ENCODE peak calls at places on chromosomes 12 and 14, in nine cellular contexts. L, T, V, H, C, K, Q, F and N are unnamed samples. For H3K27me3, the result is how much of the 10 kb centered on the place peaks cover.

GRCh38 chr12:43336962-43337555 is 214.9 kb downstream of the ADAMTS20 start:
- DNase-seq in F (no peak), V (peak), T (no peak), K (no peak), Q (peak), C (no peak), H (no peak), L (no peak), N (no peak)

GRCh38 chr12:122306407-122306806 is 40.1 kb upstream of the VPS33A start:
- DNase-seq in L (no peak), F (no peak), C (no peak), T (no peak), Q (no peak), K (no peak), V (no peak), H (no peak), N (no peak)

GRCh38 chr12:109131522-109132050 is 15.2 kb downstream of the ACACB start:
- DNase-seq in F (no peak), Q (no peak), K (peak), V (no peak), T (no peak), C (no peak), L (no peak), H (no peak), N (no peak)

GRCh38 chr12:59600174-59600573 is 4.3 kb downstream of the SLC16A7 start:
- DNase-seq in H (no peak), C (no peak), K (no peak), T (no peak), V (no peak), Q (no peak), L (no peak), F (no peak), N (no peak)

GRCh38 chr12:116306536-116306935 is 29.0 kb upstream of the MED13L start:
- DNase-seq in V (no peak), F (no peak), C (no peak), T (no peak), H (no peak), L (no peak), K (no peak), Q (no peak), N (no peak)

GRCh38 chr12:27207626-27208413 is 36.3 kb upstream of the STK38L start:
- DNase-seq in T (no peak), C (no peak), F (no peak), V (no peak), K (no peak), L (no peak), Q (no peak), H (peak), N (no peak)

GRCh38 chr14:86296173-86296572 is 766.2 kb downstream of the FLRT2 start:
- DNase-seq in C (no peak), V (no peak), K (no peak), H (no peak), L (no peak), Q (no peak), F (no peak), T (no peak), N (no peak)

GRCh38 chr12:26740991-26741390 is 92.0 kb downstream of the ITPR2 start:
- DNase-seq in H (no peak), F (no peak), T (no peak), V (no peak), C (no peak), Q (no peak), K (no peak), L (no peak), N (no peak)

GRCh38 chr14:99592933-99593753 is 10.9 kb downstream of the CCDC85C start:
- DNase-seq in V (no peak), Q (no peak), C (no peak), H (no peak), K (no peak), L (peak), F (no peak), T (no peak), N (no peak)

DNA sequence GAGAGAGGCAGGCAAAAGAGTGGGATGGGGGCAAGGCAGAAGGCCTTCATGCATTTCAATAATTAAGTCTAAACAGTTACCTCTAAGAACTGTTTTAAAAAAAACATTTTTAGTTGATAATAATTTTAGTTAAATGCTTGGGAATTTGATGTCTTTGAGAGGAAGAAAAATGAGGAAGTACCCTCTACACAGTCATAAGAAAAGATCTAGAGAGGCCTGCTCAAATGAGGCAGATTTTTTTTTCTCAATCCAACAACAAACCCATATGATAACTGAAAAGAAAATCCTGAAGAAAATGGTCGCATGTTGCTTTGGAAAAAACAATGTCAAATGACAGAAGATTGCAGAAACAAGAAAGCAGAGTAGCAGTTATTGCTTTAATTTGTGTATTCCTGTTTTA is 25.6 kb downstream of the SINHCAF start:
- DNase-seq in V (no peak), K (no peak), C (no peak), L (no peak), Q (no peak), H (no peak), F (no peak), T (no peak), N (no peak)
- H3K27me3 ChIP-seq in V (under half), K (under half), C (under half), L (under half), Q (under half), H (under half), F (under half), T (under half), N (under half)

GRCh38 chr12:66187016-66187415 is 2.0 kb upstream of the IRAK3 start:
- DNase-seq in K (no peak), T (no peak), Q (no peak), V (no peak), F (no peak), C (no peak), L (no peak), H (no peak), N (no peak)
- H3K27me3 ChIP-seq in K (under half), T (under half), Q (under half), V (under half), F (under half), C (under half), L (under half), H (half or more), N (under half)

DNA sequence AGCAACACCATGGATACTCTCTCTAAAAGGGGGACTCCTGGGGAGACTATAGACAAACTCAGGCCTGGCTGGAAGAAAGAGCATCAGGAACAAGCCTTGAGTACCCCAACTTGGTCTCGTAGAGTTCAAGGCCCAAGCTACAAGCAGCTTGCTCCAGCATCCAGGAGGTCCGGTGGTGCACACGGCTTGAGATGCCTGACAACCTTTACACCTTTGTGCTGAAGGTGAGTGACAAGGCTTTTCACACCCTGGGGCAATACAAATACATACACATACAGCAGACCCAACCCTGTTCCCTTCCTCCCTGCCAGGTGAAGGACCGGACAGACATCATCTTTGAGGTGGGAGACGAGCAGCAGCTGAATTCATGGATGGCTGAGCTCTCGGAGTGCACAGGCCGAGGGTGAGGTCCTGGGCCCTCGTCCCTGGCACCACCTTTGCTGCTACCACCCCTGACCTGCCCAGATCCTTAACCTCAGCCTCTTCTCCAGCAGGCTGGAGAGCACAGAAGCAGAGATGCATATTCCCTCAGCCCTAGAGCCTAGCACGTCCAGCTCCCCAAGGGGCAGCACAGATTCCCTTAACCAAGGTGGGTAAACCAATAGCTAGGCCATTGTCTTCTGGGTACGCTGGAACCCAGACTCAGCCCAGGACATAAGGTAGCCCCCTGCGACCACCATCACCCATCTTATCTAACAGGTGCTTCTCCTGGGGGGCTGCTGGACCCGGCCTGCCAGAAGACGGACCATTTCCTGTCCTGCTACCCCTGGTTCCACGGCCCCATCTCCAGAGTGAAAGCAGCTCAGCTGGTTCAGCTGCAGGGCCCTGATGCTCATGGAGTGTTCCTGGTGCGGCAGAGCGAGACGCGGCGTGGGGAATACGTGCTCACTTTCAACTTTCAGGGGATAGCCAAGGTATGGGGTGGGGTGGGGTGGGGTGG is 41.2 kb downstream of the SH2B3 start:
- DNase-seq in L (no peak), K (peak), H (no peak), C (peak), Q (no peak), V (no peak), T (no peak), F (peak), N (no peak)
- H3K27me3 ChIP-seq in L (under half), K (under half), H (under half), C (under half), Q (under half), V (under half), T (under half), F (under half), N (under half)

GRCh38 chr12:54017845-54018607 is 9.2 kb downstream of the HOXC8 start:
- DNase-seq in H (peak), C (peak), K (peak), L (peak), Q (peak), V (peak), F (no peak), T (peak), N (peak)
- H3K27me3 ChIP-seq in H (under half), C (under half), K (half or more), L (under half), Q (under half), V (under half), F (under half), T (under half), N (under half)

GRCh38 chr12:49345048-49345839 is 1.4 kb upstream of the DNAJC22 start:
- DNase-seq in T (no peak), H (no peak), F (no peak), L (peak), C (no peak), Q (peak), V (no peak), K (peak), N (no peak)
- H3K27me3 ChIP-seq in T (under half), H (half or more), F (under half), L (under half), C (under half), Q (under half), V (under half), K (half or more), N (under half)

DNA sequence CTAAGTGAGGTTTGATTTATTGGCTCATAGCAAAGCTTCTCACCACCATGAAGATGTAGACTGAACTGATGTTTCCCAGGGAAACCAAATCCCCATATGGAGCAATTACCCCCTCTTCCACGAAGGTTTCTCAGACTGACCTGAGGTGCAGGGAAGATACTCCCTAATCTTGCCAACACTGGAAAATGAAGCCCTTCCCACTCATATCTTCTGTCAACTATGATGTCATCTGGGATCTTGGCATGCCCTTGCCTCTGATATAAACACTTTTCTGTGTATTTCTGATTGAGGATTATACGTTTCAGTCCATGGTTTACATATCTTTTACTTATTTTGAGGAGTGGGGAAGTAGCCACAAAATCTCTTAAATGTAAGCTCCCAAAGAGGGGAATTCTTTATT is 14.1 kb upstream of the CISTR start:
- DNase-seq in L (no peak), C (no peak), H (no peak), Q (no peak), T (no peak), K (no peak), F (no peak), V (no peak), N (no peak)
- H3K27me3 ChIP-seq in L (under half), C (under half), H (under half), Q (half or more), T (under half), K (half or more), F (under half), V (under half), N (under half)

GRCh38 chr14:75602527-75602926 is 24.1 kb downstream of the FLVCR2 start:
- DNase-seq in F (no peak), L (no peak), K (no peak), Q (no peak), C (no peak), H (no peak), T (no peak), V (no peak), N (no peak)
- H3K27me3 ChIP-seq in F (under half), L (under half), K (under half), Q (under half), C (under half), H (under half), T (under half), V (under half), N (under half)

GRCh38 chr12:54208591-54208990 is 19.8 kb upstream of the SMUG1 start:
- DNase-seq in Q (no peak), K (no peak), H (no peak), V (no peak), F (no peak), C (peak), L (no peak), T (no peak), N (no peak)
- H3K27me3 ChIP-seq in Q (under half), K (half or more), H (under half), V (under half), F (under half), C (under half), L (under half), T (under half), N (under half)

GRCh38 chr14:38837333-38838048 is 265.5 kb downstream of the SEC23A start:
- DNase-seq in T (no peak), V (no peak), K (peak), C (no peak), H (no peak), Q (no peak), F (no peak), L (peak), N (no peak)

GRCh38 chr14:38836539-38836938 is 266.5 kb downstream of the SEC23A start:
- DNase-seq in H (no peak), K (no peak), T (no peak), F (no peak), V (no peak), L (no peak), C (no peak), Q (no peak), N (no peak)

GRCh38 chr14:38838049-38838978 is 264.7 kb downstream of the SEC23A start:
- DNase-seq in Q (no peak), V (no peak), K (peak), F (no peak), H (no peak), L (no peak), C (no peak), T (no peak), N (no peak)

GRCh38 chr14:38838979-38839323 is 264.1 kb downstream of the SEC23A start:
- DNase-seq in V (no peak), T (no peak), C (no peak), K (no peak), F (no peak), L (no peak), Q (no peak), H (no peak), N (no peak)

DNA sequence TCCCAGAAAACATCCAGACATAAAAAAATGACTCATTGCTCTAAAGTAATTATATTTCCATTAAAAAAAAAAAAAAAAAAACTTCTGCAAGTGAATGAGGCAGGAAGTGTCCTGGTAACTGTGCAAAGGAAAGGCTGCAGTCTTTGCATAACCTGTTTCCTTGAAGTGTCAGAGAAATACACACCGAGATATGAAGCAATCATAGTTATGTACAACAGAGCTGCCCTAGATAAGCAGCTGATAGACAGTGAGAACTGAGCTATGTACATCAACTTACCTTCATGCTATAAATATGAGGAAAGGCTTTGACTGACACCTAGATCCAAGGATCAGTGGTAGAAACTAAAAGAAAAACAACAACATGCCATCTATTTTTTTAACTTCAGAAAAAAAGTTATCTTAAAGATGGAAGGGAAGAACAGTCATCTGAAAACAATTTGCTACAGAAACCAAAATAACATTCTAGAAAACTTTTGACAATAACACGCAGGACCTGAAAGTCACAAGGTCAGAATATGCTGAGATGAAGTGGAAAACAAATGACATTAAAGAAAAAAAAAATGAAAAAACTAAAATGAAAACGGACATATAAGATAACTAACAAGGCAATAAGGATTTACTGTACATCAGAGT is 263.2 kb downstream of the SEC23A start:
- DNase-seq in C (no peak), F (no peak), L (no peak), H (peak), Q (no peak), K (no peak), T (no peak), V (no peak), N (no peak)
- H3K27me3 ChIP-seq in C (under half), F (under half), L (under half), H (under half), Q (under half), K (under half), T (under half), V (under half), N (under half)